ENCODE peak calls at places on chromosome 12, in eight cellular contexts. J, M, N, X, Z, I, E and Y are unnamed samples.

GRCh38 chr12:4210158-4210557 is 63.4 kb upstream of the CCND2 start:
- DNase-seq in J (no peak), M (no peak), N (no peak), X (no peak), Z (no peak), I (no peak), E (no peak), Y (no peak)

GRCh38 chr12:24948452-24948815 is 467 bp downstream of the BCAT1 start:
- DNase-seq in J (no peak), M (no peak), N (no peak), X (no peak), Z (peak), I (peak), E (peak), Y (peak)

GRCh38 chr12:57203201-57203600 is 13.4 kb upstream of the NXPH4 start:
- DNase-seq in J (no peak), M (no peak), N (no peak), X (no peak), Z (no peak), I (no peak), E (no peak), Y (no peak)

GRCh38 chr12:47930634-47931033 is 25.8 kb upstream of the VDR start:
- DNase-seq in J (no peak), M (no peak), N (no peak), X (no peak), Z (no peak), I (no peak), E (no peak), Y (no peak)

GRCh38 chr12:20487519-20487918 is 119.2 kb downstream of the PDE3A start:
- DNase-seq in J (no peak), M (no peak), N (no peak), X (no peak), Z (no peak), I (no peak), E (no peak), Y (no peak)

GRCh38 chr12:128266559-128267245 is at the start of gene TMEM132C:
- DNase-seq in J (no peak), M (no peak), N (no peak), X (no peak), Z (no peak), I (no peak), E (peak), Y (no peak)

GRCh38 chr12:130526813-130527212 is 189.1 kb downstream of the PIWIL1 start:
- DNase-seq in J (no peak), M (no peak), N (no peak), X (no peak), Z (no peak), I (no peak), E (peak), Y (no peak)

GRCh38 chr12:5220835-5221234 is 177.2 kb downstream of the KCNA5 start:
- DNase-seq in J (no peak), M (no peak), N (no peak), X (no peak), Z (no peak), I (no peak), E (no peak), Y (no peak)

GRCh38 chr12:90261283-90261682 is 552.6 kb upstream of the ATP2B1 start:
- DNase-seq in J (no peak), M (no peak), N (no peak), X (no peak), Z (no peak), I (no peak), E (no peak), Y (no peak)

GRCh38 chr12:63706336-63706735 is 38.0 kb upstream of the DPY19L2 start:
- DNase-seq in J (no peak), M (no peak), N (no peak), X (no peak), Z (no peak), I (no peak), E (no peak), Y (no peak)

GRCh38 chr12:7061138-7061537 is 620 bp downstream of the C1S start:
- DNase-seq in J (no peak), M (no peak), N (no peak), X (no peak), Z (no peak), I (no peak), E (no peak), Y (no peak)

GRCh38 chr12:101906226-101906625 is 28.8 kb downstream of the DRAM1 start:
- DNase-seq in J (no peak), M (no peak), N (no peak), X (no peak), Z (no peak), I (no peak), E (no peak), Y (no peak)

GRCh38 chr12:56633465-56634241 is 3.5 kb upstream of the BAZ2A start:
- DNase-seq in J (no peak), M (no peak), N (no peak), X (no peak), Z (no peak), I (no peak), E (no peak), Y (no peak)

GRCh38 chr12:89481218-89481914 is 43.2 kb downstream of the GALNT4 start:
- DNase-seq in J (no peak), M (no peak), N (no peak), X (no peak), Z (no peak), I (no peak), E (no peak), Y (no peak)

GRCh38 chr12:52969828-52970569 is 21.1 kb downstream of the KRT18 start:
- DNase-seq in J (no peak), M (no peak), N (no peak), X (peak), Z (no peak), I (no peak), E (peak), Y (no peak)

GRCh38 chr12:56462565-56462964 is 5.8 kb upstream of the SPRYD4 start:
- DNase-seq in J (no peak), M (no peak), N (no peak), X (no peak), Z (no peak), I (no peak), E (no peak), Y (no peak)

GRCh38 chr12:78928200-78929074 is 63.9 kb downstream of the SYT1 start:
- DNase-seq in J (peak), M (no peak), N (no peak), X (no peak), Z (no peak), I (no peak), E (no peak), Y (no peak)

GRCh38 chr12:132464820-132465219 is 25.1 kb upstream of the FBRSL1 start:
- DNase-seq in J (no peak), M (no peak), N (no peak), X (no peak), Z (no peak), I (no peak), E (no peak), Y (no peak)

GRCh38 chr12:541676-542289 is 82.0 kb downstream of the B4GALNT3 start:
- DNase-seq in J (no peak), M (no peak), N (no peak), X (no peak), Z (no peak), I (no peak), E (no peak), Y (no peak)

GRCh38 chr12:26274441-26275312 is 79.3 kb downstream of the SSPN start:
- DNase-seq in J (peak), M (peak), N (no peak), X (peak), Z (no peak), I (no peak), E (peak), Y (peak)

GRCh38 chr12:111274820-111275219 is 94.1 kb downstream of the PHETA1 start:
- DNase-seq in J (peak), M (no peak), N (no peak), X (no peak), Z (no peak), I (peak), E (no peak), Y (no peak)

GRCh38 chr12:116376354-116377193 is 99.1 kb upstream of the MED13L start:
- DNase-seq in J (no peak), M (no peak), N (peak), X (no peak), Z (peak), I (no peak), E (no peak), Y (no peak)